ENCODE peak calls at places on chromosomes 7 and 10, in ten cellular contexts. One of them, this sample, is unnamed.

GRCh38 chr7:66224171-66224773 is 19.1 kb downstream of the TPST1 start:
- DNase-seq in astrocyte: no peak
- DNase-seq in hepatocyte: no peak
- DNase-seq in GM23338: no peak
- DNase-seq in OCI-LY7: no peak
- DNase-seq in cardiac muscle cell: no peak
- DNase-seq in HFFc6: no peak
- DNase-seq in fibroblast of pulmonary artery: no peak
- DNase-seq in sigmoid colon: no peak
- DNase-seq in pancreas: no peak
- DNase-seq in this sample: no peak

GRCh38 chr10:43851030-43851429 is 202.3 kb upstream of the ZNF32 start:
- DNase-seq in astrocyte: no peak
- DNase-seq in hepatocyte: no peak
- DNase-seq in GM23338: no peak
- DNase-seq in OCI-LY7: no peak
- DNase-seq in cardiac muscle cell: no peak
- DNase-seq in HFFc6: no peak
- DNase-seq in fibroblast of pulmonary artery: no peak
- DNase-seq in sigmoid colon: no peak
- DNase-seq in pancreas: no peak
- DNase-seq in this sample: no peak

GRCh38 chr7:145156834-145157233 is 321.0 kb upstream of the TPK1 start:
- DNase-seq in astrocyte: no peak
- DNase-seq in hepatocyte: no peak
- DNase-seq in GM23338: no peak
- DNase-seq in OCI-LY7: no peak
- DNase-seq in cardiac muscle cell: no peak
- DNase-seq in HFFc6: no peak
- DNase-seq in fibroblast of pulmonary artery: no peak
- DNase-seq in sigmoid colon: no peak
- DNase-seq in pancreas: no peak
- DNase-seq in this sample: no peak

GRCh38 chr10:19570991-19571390 is 245.2 kb upstream of the PLXDC2 start:
- DNase-seq in astrocyte: no peak
- DNase-seq in hepatocyte: no peak
- DNase-seq in GM23338: no peak
- DNase-seq in OCI-LY7: no peak
- DNase-seq in cardiac muscle cell: no peak
- DNase-seq in HFFc6: no peak
- DNase-seq in fibroblast of pulmonary artery: no peak
- DNase-seq in sigmoid colon: no peak
- DNase-seq in pancreas: no peak
- DNase-seq in this sample: no peak

GRCh38 chr7:55252386-55252785 is 112.8 kb upstream of the LANCL2 start:
- DNase-seq in astrocyte: no peak
- DNase-seq in hepatocyte: no peak
- DNase-seq in GM23338: no peak
- DNase-seq in OCI-LY7: no peak
- DNase-seq in cardiac muscle cell: no peak
- DNase-seq in HFFc6: peak; percentile 55
- DNase-seq in fibroblast of pulmonary artery: no peak
- DNase-seq in sigmoid colon: no peak
- DNase-seq in pancreas: no peak
- DNase-seq in this sample: no peak

GRCh38 chr10:100562008-100562672 is 26.4 kb downstream of the HIF1AN start:
- DNase-seq in astrocyte: peak; percentile 23
- DNase-seq in hepatocyte: peak; percentile 89
- DNase-seq in GM23338: peak; percentile 82
- DNase-seq in OCI-LY7: no peak
- DNase-seq in cardiac muscle cell: peak; percentile 85
- DNase-seq in HFFc6: peak; percentile 26
- DNase-seq in fibroblast of pulmonary artery: peak; percentile 75
- DNase-seq in sigmoid colon: peak; percentile 67
- DNase-seq in pancreas: peak; percentile 91
- DNase-seq in this sample: no peak

GRCh38 chr7:14754631-14755030 is 147.9 kb downstream of the DGKB start:
- DNase-seq in astrocyte: peak; percentile 59
- DNase-seq in hepatocyte: peak; percentile 26
- DNase-seq in GM23338: peak; percentile 15
- DNase-seq in OCI-LY7: no peak
- DNase-seq in cardiac muscle cell: peak; percentile 33
- DNase-seq in HFFc6: peak; percentile 23
- DNase-seq in fibroblast of pulmonary artery: peak; percentile 56
- DNase-seq in sigmoid colon: no peak
- DNase-seq in pancreas: no peak
- DNase-seq in this sample: no peak

GRCh38 chr7:12508554-12508953 is 62.0 kb upstream of the SCIN start:
- DNase-seq in astrocyte: no peak
- DNase-seq in hepatocyte: no peak
- DNase-seq in GM23338: no peak
- DNase-seq in OCI-LY7: no peak
- DNase-seq in cardiac muscle cell: no peak
- DNase-seq in HFFc6: no peak
- DNase-seq in fibroblast of pulmonary artery: no peak
- DNase-seq in sigmoid colon: no peak
- DNase-seq in pancreas: no peak
- DNase-seq in this sample: no peak

GRCh38 chr7:71754828-71755227 is 622.9 kb downstream of the GALNT17 start:
- DNase-seq in astrocyte: no peak
- DNase-seq in hepatocyte: no peak
- DNase-seq in GM23338: no peak
- DNase-seq in OCI-LY7: no peak
- DNase-seq in cardiac muscle cell: no peak
- DNase-seq in HFFc6: no peak
- DNase-seq in fibroblast of pulmonary artery: no peak
- DNase-seq in sigmoid colon: no peak
- DNase-seq in pancreas: no peak
- DNase-seq in this sample: peak; percentile 57

GRCh38 chr7:71753236-71753635 is 621.3 kb downstream of the GALNT17 start:
- DNase-seq in astrocyte: no peak
- DNase-seq in hepatocyte: no peak
- DNase-seq in GM23338: no peak
- DNase-seq in OCI-LY7: no peak
- DNase-seq in cardiac muscle cell: no peak
- DNase-seq in HFFc6: no peak
- DNase-seq in fibroblast of pulmonary artery: no peak
- DNase-seq in sigmoid colon: no peak
- DNase-seq in pancreas: no peak
- DNase-seq in this sample: no peak

GRCh38 chr7:71753959-71754652 is 622.2 kb downstream of the GALNT17 start:
- DNase-seq in astrocyte: no peak
- DNase-seq in hepatocyte: no peak
- DNase-seq in GM23338: no peak
- DNase-seq in OCI-LY7: no peak
- DNase-seq in cardiac muscle cell: no peak
- DNase-seq in HFFc6: no peak
- DNase-seq in fibroblast of pulmonary artery: no peak
- DNase-seq in sigmoid colon: no peak
- DNase-seq in pancreas: no peak
- DNase-seq in this sample: no peak

GRCh38 chr7:71750290-71750689 is 618.3 kb downstream of the GALNT17 start:
- DNase-seq in astrocyte: no peak
- DNase-seq in hepatocyte: no peak
- DNase-seq in GM23338: no peak
- DNase-seq in OCI-LY7: no peak
- DNase-seq in cardiac muscle cell: no peak
- DNase-seq in HFFc6: no peak
- DNase-seq in fibroblast of pulmonary artery: no peak
- DNase-seq in sigmoid colon: no peak
- DNase-seq in pancreas: no peak
- DNase-seq in this sample: no peak

DNA sequence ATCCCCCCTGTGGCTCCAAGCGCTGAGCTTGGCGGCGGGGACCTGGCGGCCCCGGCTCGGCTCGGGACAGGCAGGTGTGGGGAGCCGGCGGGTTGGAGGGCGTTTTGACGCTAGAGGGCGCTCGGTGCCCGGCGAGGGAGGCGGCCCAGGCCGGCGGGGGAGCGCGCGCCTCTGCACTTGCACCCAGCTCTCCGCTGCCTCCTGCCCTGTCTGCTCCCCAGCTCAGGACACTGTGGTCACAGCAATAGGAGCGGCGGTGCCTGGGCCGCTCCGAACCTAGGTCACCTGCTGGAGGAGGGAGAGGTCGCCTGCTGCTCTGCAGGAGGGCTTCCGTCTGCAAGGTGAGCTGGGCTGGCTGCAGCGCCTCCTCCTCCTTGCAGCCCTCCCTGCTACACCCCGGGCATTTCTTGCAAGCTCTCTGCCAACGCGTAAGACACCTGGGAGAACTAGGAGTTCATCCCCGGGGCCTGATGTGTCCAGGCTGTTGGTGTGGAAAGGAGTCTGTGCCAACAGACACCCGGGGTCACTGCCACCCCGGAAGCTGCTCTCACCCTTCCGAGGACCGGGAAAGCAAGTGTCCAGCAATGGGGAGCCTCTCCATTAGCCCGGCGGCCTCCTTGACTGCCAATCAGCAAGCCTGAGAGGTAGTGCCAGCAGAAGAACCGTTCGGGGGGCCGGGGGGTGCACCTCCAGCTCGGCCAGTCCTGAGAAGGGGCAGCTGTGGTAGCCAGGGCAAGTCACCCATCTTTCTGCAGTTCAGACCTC is 620.4 kb downstream of the GALNT17 start:
- DNase-seq in astrocyte: no peak
- DNase-seq in hepatocyte: peak; percentile 80
- DNase-seq in GM23338: peak; percentile 91
- DNase-seq in OCI-LY7: no peak
- DNase-seq in cardiac muscle cell: peak; percentile 43
- DNase-seq in HFFc6: no peak
- DNase-seq in fibroblast of pulmonary artery: peak; percentile 22
- DNase-seq in sigmoid colon: no peak
- DNase-seq in pancreas: peak; percentile 83
- DNase-seq in this sample: peak; percentile 86
- TF ChIP-seq CTCF in astrocyte: peak; percentile 20
- TF ChIP-seq CTCF in hepatocyte: peak; percentile 83
- TF ChIP-seq CTCF in GM23338: peak; percentile 69
- TF ChIP-seq CTCF in OCI-LY7: peak; percentile 50
- TF ChIP-seq CTCF in cardiac muscle cell: peak; percentile 59
- TF ChIP-seq CTCF in HFFc6: peak; percentile 73
- TF ChIP-seq CTCF in fibroblast of pulmonary artery: peak; percentile 24
- TF ChIP-seq CTCF in sigmoid colon: peak; percentile 17
- TF ChIP-seq CTCF in pancreas: peak; percentile 74
- TF ChIP-seq CTCF in this sample: peak; percentile 75

GRCh38 chr10:36885746-36886145 is 239.7 kb upstream of the ANKRD30A start:
- DNase-seq in astrocyte: no peak
- DNase-seq in hepatocyte: no peak
- DNase-seq in GM23338: no peak
- DNase-seq in OCI-LY7: no peak
- DNase-seq in cardiac muscle cell: no peak
- DNase-seq in HFFc6: no peak
- DNase-seq in fibroblast of pulmonary artery: no peak
- DNase-seq in sigmoid colon: no peak
- DNase-seq in pancreas: no peak
- DNase-seq in this sample: no peak
- TF ChIP-seq CTCF in astrocyte: no peak
- TF ChIP-seq CTCF in hepatocyte: no peak
- TF ChIP-seq CTCF in GM23338: no peak
- TF ChIP-seq CTCF in OCI-LY7: no peak
- TF ChIP-seq CTCF in cardiac muscle cell: no peak
- TF ChIP-seq CTCF in HFFc6: no peak
- TF ChIP-seq CTCF in fibroblast of pulmonary artery: no peak
- TF ChIP-seq CTCF in sigmoid colon: no peak
- TF ChIP-seq CTCF in pancreas: no peak
- TF ChIP-seq CTCF in this sample: no peak

DNA sequence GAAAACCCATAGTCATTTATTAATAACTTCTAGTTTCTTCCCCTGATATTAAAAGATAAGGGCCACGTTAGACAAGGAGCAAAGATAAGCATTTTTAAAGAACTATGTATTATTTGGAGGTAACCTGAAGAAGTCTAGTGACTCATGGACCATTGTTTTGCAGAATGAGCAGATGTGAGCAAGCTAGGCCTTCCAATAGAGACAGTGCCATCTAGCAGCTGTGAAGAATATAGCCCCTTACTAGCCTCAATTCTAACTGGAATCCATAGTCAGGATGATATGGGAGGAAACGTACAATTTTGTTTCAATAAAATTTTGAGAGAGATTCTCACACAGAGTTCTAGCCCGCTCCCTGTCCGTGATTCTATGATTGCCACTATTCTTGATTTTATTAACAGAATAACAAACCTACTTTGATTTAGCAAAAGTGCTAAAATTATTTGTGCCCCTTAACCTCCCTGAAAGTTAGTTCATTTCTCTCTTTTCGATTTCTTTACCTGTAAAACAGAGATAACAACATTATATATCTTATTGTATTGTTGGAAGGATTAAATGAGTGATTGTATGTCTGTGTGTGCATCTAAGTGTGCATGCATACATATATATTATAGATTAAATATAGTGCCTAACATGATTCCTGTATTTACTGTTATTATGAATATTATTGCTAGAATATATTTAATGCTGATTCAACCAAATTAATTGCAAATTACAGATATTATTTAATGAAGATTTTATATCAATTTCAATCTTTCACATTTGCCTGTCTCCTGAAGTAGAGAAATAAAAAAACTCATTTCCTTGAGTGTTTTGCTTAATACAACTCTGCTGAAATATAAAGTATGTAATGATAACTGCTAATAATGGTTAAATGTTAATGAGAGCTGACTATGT is 22.7 kb downstream of the FAM237B start:
- DNase-seq in astrocyte: peak; percentile 63
- DNase-seq in hepatocyte: peak; percentile 53
- DNase-seq in GM23338: peak; percentile 60
- DNase-seq in OCI-LY7: peak; percentile 30
- DNase-seq in cardiac muscle cell: peak; percentile 84
- DNase-seq in HFFc6: peak; percentile 71
- DNase-seq in fibroblast of pulmonary artery: peak; percentile 86
- DNase-seq in sigmoid colon: no peak
- DNase-seq in pancreas: no peak
- DNase-seq in this sample: no peak
- TF ChIP-seq CTCF in astrocyte: no peak
- TF ChIP-seq CTCF in hepatocyte: peak; percentile 59
- TF ChIP-seq CTCF in GM23338: peak; percentile 57
- TF ChIP-seq CTCF in OCI-LY7: peak; percentile 76
- TF ChIP-seq CTCF in cardiac muscle cell: peak; percentile 85
- TF ChIP-seq CTCF in HFFc6: peak; percentile 77
- TF ChIP-seq CTCF in fibroblast of pulmonary artery: peak; percentile 92
- TF ChIP-seq CTCF in sigmoid colon: peak; percentile 18
- TF ChIP-seq CTCF in pancreas: no peak
- TF ChIP-seq CTCF in this sample: peak; percentile 61

GRCh38 chr10:2083591-2083990 is 346.3 kb upstream of the ADARB2 start:
- DNase-seq in astrocyte: no peak
- DNase-seq in hepatocyte: no peak
- DNase-seq in GM23338: no peak
- DNase-seq in OCI-LY7: no peak
- DNase-seq in cardiac muscle cell: no peak
- DNase-seq in HFFc6: no peak
- DNase-seq in fibroblast of pulmonary artery: no peak
- DNase-seq in sigmoid colon: no peak
- DNase-seq in pancreas: no peak
- DNase-seq in this sample: no peak

GRCh38 chr10:2076528-2076927 is 339.2 kb upstream of the ADARB2 start:
- DNase-seq in astrocyte: no peak
- DNase-seq in hepatocyte: no peak
- DNase-seq in GM23338: peak; percentile 18
- DNase-seq in OCI-LY7: no peak
- DNase-seq in cardiac muscle cell: no peak
- DNase-seq in HFFc6: no peak
- DNase-seq in fibroblast of pulmonary artery: no peak
- DNase-seq in sigmoid colon: no peak
- DNase-seq in pancreas: no peak
- DNase-seq in this sample: no peak

GRCh38 chr10:2079603-2080078 is 342.3 kb upstream of the ADARB2 start:
- DNase-seq in astrocyte: no peak
- DNase-seq in hepatocyte: peak; percentile 70
- DNase-seq in GM23338: no peak
- DNase-seq in OCI-LY7: no peak
- DNase-seq in cardiac muscle cell: no peak
- DNase-seq in HFFc6: no peak
- DNase-seq in fibroblast of pulmonary artery: no peak
- DNase-seq in sigmoid colon: no peak
- DNase-seq in pancreas: no peak
- DNase-seq in this sample: no peak

GRCh38 chr10:2077231-2077630 is 339.9 kb upstream of the ADARB2 start:
- DNase-seq in astrocyte: no peak
- DNase-seq in hepatocyte: no peak
- DNase-seq in GM23338: no peak
- DNase-seq in OCI-LY7: no peak
- DNase-seq in cardiac muscle cell: no peak
- DNase-seq in HFFc6: no peak
- DNase-seq in fibroblast of pulmonary artery: no peak
- DNase-seq in sigmoid colon: no peak
- DNase-seq in pancreas: no peak
- DNase-seq in this sample: no peak

GRCh38 chr10:2081501-2081900 is 344.2 kb upstream of the ADARB2 start:
- DNase-seq in astrocyte: no peak
- DNase-seq in hepatocyte: no peak
- DNase-seq in GM23338: peak; percentile 64
- DNase-seq in OCI-LY7: no peak
- DNase-seq in cardiac muscle cell: no peak
- DNase-seq in HFFc6: no peak
- DNase-seq in fibroblast of pulmonary artery: no peak
- DNase-seq in sigmoid colon: no peak
- DNase-seq in pancreas: no peak
- DNase-seq in this sample: no peak
- TF ChIP-seq CTCF in astrocyte: no peak
- TF ChIP-seq CTCF in hepatocyte: no peak
- TF ChIP-seq CTCF in GM23338: peak; percentile 51
- TF ChIP-seq CTCF in OCI-LY7: no peak
- TF ChIP-seq CTCF in cardiac muscle cell: no peak
- TF ChIP-seq CTCF in HFFc6: no peak
- TF ChIP-seq CTCF in fibroblast of pulmonary artery: no peak
- TF ChIP-seq CTCF in sigmoid colon: no peak
- TF ChIP-seq CTCF in pancreas: no peak
- TF ChIP-seq CTCF in this sample: no peak

This sample was measured in osteocyte.